ENCODE peak calls at places on chromosomes 3 and 15, in six cellular contexts. Z, N, H, Y, I and R are unnamed samples.

GRCh38 chr15:44550256-44550655 is 13.3 kb downstream of the EIF3J start:
- DNase-seq in I (no peak), Z (no peak), N (no peak), H (no peak), Y (no peak), R (no peak)

GRCh38 chr15:25342629-25343028 is 96.2 kb downstream of the UBE3A start:
- DNase-seq in H (no peak), I (no peak), Z (no peak), N (no peak), Y (no peak), R (no peak)

GRCh38 chr3:37386627-37387230 is 212.3 kb upstream of the LRRFIP2 start:
- DNase-seq in I (no peak), Z (no peak), H (no peak), N (peak; percentile 94), Y (no peak), R (no peak)

GRCh38 chr15:64006642-64007041 is 39.6 kb downstream of the DAPK2 start:
- DNase-seq in Z (no peak), Y (no peak), I (peak; percentile 27), N (no peak), H (peak; percentile 33), R (no peak)

GRCh38 chr3:197465996-197466549 is 89.7 kb downstream of the BDH1 start:
- DNase-seq in Y (no peak), Z (no peak), I (no peak), N (no peak), H (no peak), R (no peak)

GRCh38 chr3:105259505-105259904 is 107.2 kb upstream of the ALCAM start:
- DNase-seq in N (no peak), Z (no peak), H (no peak), Y (no peak), I (no peak), R (no peak)

GRCh38 chr3:195258449-195259145 is 12.4 kb downstream of the XXYLT1 start:
- DNase-seq in N (no peak), Z (no peak), H (no peak), I (no peak), Y (no peak), R (no peak)

GRCh38 chr3:152348436-152349177 is 79.9 kb downstream of the MBNL1 start:
- DNase-seq in Y (no peak), N (no peak), Z (no peak), I (no peak), H (no peak), R (no peak)

GRCh38 chr3:16606398-16606797 is 1.2 kb upstream of the DAZL start:
- DNase-seq in Z (no peak), H (no peak), Y (no peak), I (peak; percentile 10), N (no peak), R (peak; percentile 20)

GRCh38 chr3:104612218-104612617 is 754.5 kb upstream of the ALCAM start:
- DNase-seq in Y (no peak), I (no peak), H (no peak), N (no peak), Z (no peak), R (no peak)

GRCh38 chr3:117131259-117131658 is 421.7 kb downstream of the TUSC7 start:
- DNase-seq in I (no peak), N (no peak), Y (no peak), H (no peak), Z (no peak), R (no peak)

GRCh38 chr15:80822666-80823065 is 43.5 kb downstream of the CEMIP start:
- DNase-seq in I (no peak), Z (no peak), Y (no peak), N (no peak), H (no peak), R (no peak)

GRCh38 chr15:71218272-71218805 is 103.1 kb downstream of the THSD4 start:
- DNase-seq in H (no peak), Z (no peak), Y (no peak), N (no peak), I (no peak), R (no peak)

GRCh38 chr3:57179580-57180410 is 14.6 kb upstream of the IL17RD start:
- DNase-seq in I (no peak), Z (peak; percentile 61), H (no peak), N (no peak), Y (no peak), R (peak; percentile 42)

GRCh38 chr15:39124925-39125625 is 455.8 kb upstream of the THBS1 start:
- DNase-seq in N (no peak), Z (no peak), H (no peak), I (peak; percentile 45), Y (no peak), R (no peak)

GRCh38 chr15:35194296-35194695 is 109.2 kb upstream of the NANOGP8 start:
- DNase-seq in Z (no peak), Y (no peak), H (no peak), I (no peak), N (no peak), R (no peak)

GRCh38 chr15:35191783-35192182 is 106.7 kb upstream of the NANOGP8 start:
- DNase-seq in Z (no peak), H (no peak), I (no peak), N (no peak), Y (no peak), R (no peak)

GRCh38 chr15:35196273-35196672 is 111.2 kb upstream of the NANOGP8 start:
- DNase-seq in Y (no peak), N (no peak), I (no peak), H (no peak), Z (no peak), R (no peak)

GRCh38 chr15:35195031-35195430 is 109.9 kb upstream of the NANOGP8 start:
- DNase-seq in Y (no peak), I (no peak), Z (no peak), H (no peak), N (no peak), R (no peak)

GRCh38 chr15:35195649-35196048 is 110.6 kb upstream of the NANOGP8 start:
- DNase-seq in I (no peak), H (no peak), Y (no peak), N (no peak), Z (no peak), R (no peak)
- TF ChIP-seq CTCF in I (no peak), H (no peak), Y (no peak), N (no peak), Z (peak; percentile 4), R (no peak)

GRCh38 chr3:14674841-14675240 is at the start of gene C3orf20:
- DNase-seq in Z (no peak), Y (no peak), I (no peak), N (no peak), H (no peak), R (no peak)

GRCh38 chr3:14680716-14681115 is 5.8 kb downstream of the C3orf20 start:
- DNase-seq in Z (no peak), N (no peak), H (no peak), I (no peak), Y (no peak), R (no peak)

GRCh38 chr3:14680115-14680514 is 5.2 kb downstream of the C3orf20 start:
- DNase-seq in I (no peak), H (no peak), Z (no peak), N (no peak), Y (no peak), R (no peak)

GRCh38 chr3:14676881-14677280 is 1.9 kb downstream of the C3orf20 start:
- DNase-seq in H (no peak), Y (no peak), Z (no peak), N (no peak), I (no peak), R (no peak)

DNA sequence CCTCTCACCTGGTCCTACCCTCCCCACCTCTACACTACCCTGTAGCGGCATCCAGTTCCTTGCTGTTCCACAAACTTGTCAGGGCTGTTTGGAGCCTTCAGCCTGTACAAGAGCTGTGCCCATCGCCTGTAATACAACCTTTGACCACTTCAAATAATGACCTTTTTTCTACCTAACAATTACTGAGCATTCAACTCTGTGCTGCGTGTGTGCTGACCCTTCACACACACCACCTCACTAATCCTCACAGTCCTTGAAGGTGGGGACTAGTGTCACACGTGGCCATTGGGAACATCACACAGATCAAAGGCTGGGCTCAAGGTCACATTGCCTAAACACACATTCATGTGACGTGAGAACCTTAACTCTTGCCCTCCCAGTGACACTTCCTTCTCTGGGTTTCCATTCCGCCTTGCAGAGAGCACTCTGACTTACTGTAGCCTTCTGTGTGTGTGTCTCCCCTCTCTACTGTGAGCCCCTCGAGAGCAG is 3.1 kb downstream of the C3orf20 start:
- DNase-seq in I (no peak), Z (no peak), N (no peak), Y (no peak), H (no peak), R (no peak)
- TF ChIP-seq CTCF in I (no peak), Z (no peak), N (no peak), Y (no peak), H (no peak), R (no peak)

GRCh38 chr3:11818033-11818432 is 28.7 kb downstream of the TAMM41 start:
- DNase-seq in I (peak; percentile 73), Z (no peak), H (peak; percentile 70), Y (no peak), N (no peak), R (no peak)
- TF ChIP-seq CTCF in I (no peak), Z (no peak), H (peak; percentile 12), Y (no peak), N (no peak), R (no peak)

GRCh38 chr3:178428037-178428436 is 108.2 kb upstream of the KCNMB2 start:
- DNase-seq in Y (no peak), H (no peak), N (no peak), I (no peak), Z (no peak), R (no peak)
- TF ChIP-seq CTCF in Y (no peak), H (no peak), N (no peak), I (no peak), Z (no peak), R (no peak)

DNA sequence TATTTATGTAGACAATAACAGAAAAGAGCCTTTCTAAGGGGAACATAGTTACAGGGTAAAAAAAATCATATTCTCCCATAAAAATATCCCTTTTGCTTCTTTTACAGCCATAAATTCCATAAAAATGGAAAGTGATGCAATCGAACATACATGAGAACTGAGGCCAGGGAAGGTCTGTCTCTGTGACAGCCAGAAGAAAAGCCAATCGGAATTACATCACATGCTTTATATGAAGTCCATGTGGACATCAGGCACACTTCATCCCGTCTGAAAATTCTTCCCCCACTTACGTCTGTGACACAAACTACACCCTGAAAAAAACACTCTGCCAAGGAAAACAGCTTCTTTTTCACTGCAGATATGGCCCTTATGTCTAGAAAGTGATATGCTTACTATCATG is 323.5 kb downstream of the ERC2 start:
- DNase-seq in H (no peak), Z (no peak), I (no peak), Y (no peak), N (no peak), R (no peak)
- TF ChIP-seq CTCF in H (no peak), Z (no peak), I (no peak), Y (no peak), N (no peak), R (no peak)